ENCODE peak calls at places on chromosome 18, in four cellular contexts. M is K562, I is fibroblast of lung, U is Panc1. P is an unnamed sample.
A peak's percentile ranks its signal among the peaks of the same experiment; 100 is the strongest.

GRCh38 chr18:68400889-68401288 is 314.0 kb downstream of the TMX3 start:
- DNase-seq in I (no peak), U (no peak), M (no peak), P (no peak)

GRCh38 chr18:13232060-13232917 is 13.7 kb downstream of the LDLRAD4 start:
- DNase-seq in U (no peak), I (peak; percentile 13), M (no peak), P (peak; percentile 62)

GRCh38 chr18:55422456-55423185 is 165.4 kb downstream of the TCF4 start:
- DNase-seq in I (peak; percentile 79), U (no peak), M (no peak), P (no peak)

GRCh38 chr18:35027206-35027605 is 14.0 kb upstream of the MAPRE2 start:
- DNase-seq in U (no peak), M (no peak), I (no peak), P (no peak)

GRCh38 chr18:57220485-57220884 is 73.6 kb downstream of the BOD1L2 start:
- DNase-seq in M (no peak), I (no peak), U (no peak), P (no peak)

GRCh38 chr18:73908323-73908722 is 239.3 kb downstream of the FBXO15 start:
- DNase-seq in I (peak; percentile 41), U (no peak), M (no peak), P (no peak)

GRCh38 chr18:7764406-7764805 is 197.3 kb downstream of the PTPRM start:
- DNase-seq in I (no peak), U (no peak), M (no peak), P (no peak)

GRCh38 chr18:25360301-25360899 is 8.4 kb upstream of the ZNF521 start:
- DNase-seq in M (no peak), I (no peak), U (no peak), P (no peak)

GRCh38 chr18:24095976-24096375 is 42.9 kb upstream of the CABYR start:
- DNase-seq in I (peak; percentile 7), U (no peak), M (no peak), P (no peak)

GRCh38 chr18:41262688-41263087 is 692.3 kb upstream of the PIK3C3 start:
- DNase-seq in U (no peak), M (no peak), I (no peak), P (no peak)

GRCh38 chr18:58532298-58532697 is 96.6 kb downstream of the ALPK2 start:
- DNase-seq in M (no peak), I (no peak), U (no peak), P (no peak)

GRCh38 chr18:12003894-12004293 is 22.6 kb downstream of the IMPA2 start:
- DNase-seq in I (no peak), U (no peak), M (no peak), P (no peak)

GRCh38 chr18:27860701-27861107 is 316.2 kb downstream of the CDH2 start:
- DNase-seq in U (no peak), I (peak; percentile 82), M (no peak), P (no peak)

GRCh38 chr18:58140366-58141325 is 96.6 kb downstream of the NEDD4L start:
- DNase-seq in U (no peak), I (no peak), M (no peak), P (no peak)

GRCh38 chr18:57441395-57441794 is 6.2 kb downstream of the ONECUT2 start:
- DNase-seq in U (no peak), I (peak; percentile 30), M (no peak), P (no peak)

GRCh38 chr18:30674619-30675018 is 367.9 kb downstream of the DSC3 start:
- DNase-seq in U (no peak), I (peak; percentile 1), M (no peak), P (no peak)

GRCh38 chr18:22285299-22286140 is 116.1 kb downstream of the GATA6 start:
- DNase-seq in U (no peak), M (no peak), I (no peak), P (no peak)

GRCh38 chr18:54931152-54931551 is 28.1 kb downstream of the CCDC68 start:
- DNase-seq in I (no peak), M (no peak), U (no peak), P (no peak)

GRCh38 chr18:10398571-10398970 is 55.9 kb upstream of the APCDD1 start:
- DNase-seq in U (no peak), M (no peak), I (peak; percentile 53), P (no peak)

GRCh38 chr18:68962623-68963022 is 164.7 kb downstream of the CCDC102B start:
- DNase-seq in I (no peak), M (no peak), U (no peak), P (no peak)

GRCh38 chr18:8718401-8718913 is 13.1 kb downstream of the MTCL1 start:
- DNase-seq in U (no peak), I (no peak), M (no peak), P (no peak)

GRCh38 chr18:7021994-7022840 is 95.4 kb downstream of the LAMA1 start:
- DNase-seq in U (peak; percentile 15), M (peak; percentile 51), I (peak; percentile 12), P (no peak)

GRCh38 chr18:59779979-59780378 is 82.8 kb upstream of the CCBE1 start:
- DNase-seq in I (peak; percentile 93), M (no peak), U (no peak), P (no peak)

GRCh38 chr18:78241535-78242306 is 737.9 kb upstream of the SALL3 start:
- DNase-seq in I (no peak), U (no peak), M (no peak), P (no peak)

GRCh38 chr18:58766164-58766563 is 94.9 kb downstream of the MALT1 start:
- DNase-seq in U (no peak), M (no peak), I (no peak), P (no peak)

GRCh38 chr18:73244411-73244810 is 376.6 kb upstream of the NETO1 start:
- DNase-seq in M (no peak), I (peak; percentile 40), U (no peak), P (no peak)

GRCh38 chr18:36527025-36527424 is 229.5 kb downstream of the FHOD3 start:
- DNase-seq in U (no peak), I (no peak), M (no peak), P (no peak)

GRCh38 chr18:8121942-8122480 is 487.2 kb upstream of the RAB12 start:
- DNase-seq in U (no peak), I (peak; percentile 95), M (no peak), P (no peak)

GRCh38 chr18:9738266-9738969 is 30.3 kb downstream of the RAB31 start:
- DNase-seq in M (no peak), U (no peak), I (no peak), P (no peak)

GRCh38 chr18:34297287-34297686 is 72.6 kb upstream of the NOL4 start:
- DNase-seq in I (no peak), U (no peak), M (no peak), P (no peak)

GRCh38 chr18:57780318-57781127 is 22.6 kb downstream of the ATP8B1 start:
- DNase-seq in I (peak; percentile 94), M (peak; percentile 7), U (no peak), P (no peak)

DNA sequence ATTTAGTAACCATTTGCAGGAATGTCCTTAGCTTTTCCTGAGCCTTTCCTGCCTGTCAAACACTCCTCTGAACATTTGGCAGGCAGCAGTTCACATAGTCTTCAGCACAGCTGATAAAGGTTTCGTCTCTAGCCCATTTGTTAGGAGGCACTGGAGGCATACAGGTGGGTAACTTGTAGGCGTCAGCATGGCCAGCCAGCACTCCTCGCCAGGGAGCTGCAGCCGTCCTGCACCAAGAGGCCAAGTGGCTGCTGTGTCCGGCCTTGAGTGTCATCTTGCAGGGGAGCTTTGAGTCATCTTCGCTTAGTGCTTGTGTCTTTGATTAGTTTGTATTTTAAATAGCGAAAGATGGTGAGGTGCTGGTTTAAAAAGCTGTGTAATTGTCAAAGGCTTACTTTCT is 120.3 kb upstream of the NFATC1 start:
- DNase-seq in I (no peak), M (no peak), U (no peak), P (no peak)
- H3K4me1 ChIP-seq in I (no peaks in the 10 kb centered on the region), M (no peaks in the 10 kb centered on the region), U (no peaks in the 10 kb centered on the region), P (no peaks in the 10 kb centered on the region)

GRCh38 chr18:48922203-48922800 is 28.5 kb downstream of the SMAD7 start:
- DNase-seq in I (no peak), U (no peak), M (no peak), P (no peak)

GRCh38 chr18:48922801-48923730 is 27.7 kb downstream of the SMAD7 start:
- DNase-seq in M (peak; percentile 77), U (no peak), I (peak; percentile 97), P (peak; percentile 79)

GRCh38 chr18:48924621-48925601 is 25.9 kb downstream of the SMAD7 start:
- DNase-seq in M (no peak), I (no peak), U (no peak), P (no peak)

GRCh38 chr18:48921305-48922202 is 29.2 kb downstream of the SMAD7 start:
- DNase-seq in I (no peak), U (no peak), M (no peak), P (peak; percentile 54)

DNA sequence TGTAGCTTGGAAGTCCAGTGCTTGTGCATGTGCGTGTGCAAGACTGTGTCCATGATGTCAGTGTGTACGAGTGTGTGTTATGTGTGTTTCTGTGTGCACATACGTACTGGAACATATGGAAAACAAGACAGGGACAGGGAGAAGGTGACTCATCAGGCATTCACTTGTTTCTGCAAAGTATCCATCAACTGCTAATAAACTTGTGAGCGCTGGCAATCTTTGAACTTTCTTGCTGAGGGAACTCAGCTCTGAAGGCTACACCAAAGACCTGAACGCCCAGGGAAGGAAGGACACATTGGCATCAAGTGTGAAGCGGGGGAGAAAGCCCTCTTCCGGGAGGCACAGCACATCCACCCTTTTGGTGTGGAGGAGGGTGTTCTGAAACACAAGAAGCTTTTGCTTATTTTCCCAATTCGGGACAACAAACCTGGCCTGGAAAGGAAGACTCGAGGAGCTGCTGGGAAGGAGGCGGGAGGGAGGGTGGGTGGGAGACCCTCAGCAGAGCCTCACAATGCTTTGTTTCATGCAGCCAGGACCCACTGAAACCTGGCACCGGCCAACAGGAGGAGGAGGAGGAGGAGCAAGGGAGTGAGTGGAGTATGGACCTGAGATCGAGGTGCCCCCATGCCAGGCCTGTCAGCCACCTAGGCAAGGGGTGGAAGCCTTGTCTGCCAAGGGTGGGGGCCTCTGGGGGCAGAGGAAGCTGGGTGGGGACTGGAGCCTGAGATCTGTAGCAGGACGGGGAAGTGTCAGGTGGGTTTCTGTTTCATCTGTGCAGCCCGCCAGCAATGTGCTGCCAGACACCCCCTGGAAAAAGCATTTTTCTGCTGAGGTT is 26.8 kb downstream of the SMAD7 start:
- DNase-seq in U (no peak), I (peak; percentile 71), M (no peak), P (no peak)
- H3K27ac ChIP-seq in U (peak overlapping the region; percentile 99), I (peak overlapping the region; percentile 86), M (peak overlapping the region; percentile 65), P (peak overlapping the region; percentile 81)

DNA sequence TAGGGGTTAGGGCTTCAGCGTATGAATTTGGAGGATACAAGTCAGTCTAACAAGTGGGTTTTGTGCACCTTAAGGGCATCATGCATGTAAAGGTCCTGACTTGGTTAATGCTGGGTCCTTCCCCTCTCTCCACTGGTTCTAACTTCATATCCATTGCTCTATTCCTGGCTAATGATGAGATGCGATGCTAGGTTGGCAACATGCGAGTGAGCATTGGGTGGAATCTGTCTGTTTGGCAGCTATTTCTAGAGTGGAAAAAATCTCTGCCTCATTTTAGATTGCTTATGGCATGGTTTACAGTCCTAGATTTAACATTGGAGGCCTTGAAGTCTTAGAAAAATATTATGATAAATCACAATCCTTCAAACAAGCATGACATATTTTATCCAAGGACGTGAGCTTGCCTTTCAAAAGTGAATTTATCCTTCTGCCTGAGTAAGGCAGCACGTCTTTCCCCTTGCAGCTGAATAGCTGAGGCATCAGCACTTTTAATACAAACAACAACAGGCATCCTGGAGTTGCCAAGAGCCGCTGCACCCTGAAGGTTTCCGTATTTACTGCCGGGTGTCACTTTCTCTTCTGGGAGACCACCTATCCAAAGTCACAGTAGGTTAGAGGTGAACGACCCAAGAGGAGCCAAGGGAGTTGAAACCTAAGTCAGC is 78.2 kb downstream of the MAPK4 start:
- DNase-seq in M (no peak), I (no peak), U (no peak), P (no peak)
- TF ChIP-seq CTCF in M (no peak), I (no peak), U (no peak), P (no peak)

GRCh38 chr18:46320928-46321855 is 217.0 kb downstream of the HAUS1 start:
- DNase-seq in M (no peak), U (no peak), I (peak; percentile 86), P (no peak)
- H3K4me1 ChIP-seq in M (no peaks in the 10 kb centered on the region), U (no peaks in the 10 kb centered on the region), I (no peaks in the 10 kb centered on the region), P (no peaks in the 10 kb centered on the region)

P was measured in upper lobe of right lung.